ENCODE peak calls at places on chromosomes 7 and 10, in six cellular contexts. One of them, this sample, is unnamed.

GRCh38 chr7:77771901-77772300 is 26.3 kb downstream of the TMEM60 start:
- ATAC-seq in GM12878: no peak
- ATAC-seq in upper lobe of left lung: no peak
- ATAC-seq in K562: no peak
- ATAC-seq in HCT116: no peak
- ATAC-seq in HepG2: no peak
- ATAC-seq in this sample: no peak

GRCh38 chr7:105131033-105131656 is 117.1 kb downstream of the KMT2E start:
- ATAC-seq in HepG2: no peak
- ATAC-seq in upper lobe of left lung: no peak
- ATAC-seq in GM12878: peak
- ATAC-seq in HCT116: no peak
- ATAC-seq in K562: peak
- ATAC-seq in this sample: no peak

GRCh38 chr10:944034-944831 is 12.7 kb upstream of the LARP4B start:
- ATAC-seq in HCT116: no peak
- ATAC-seq in K562: no peak
- ATAC-seq in upper lobe of left lung: peak
- ATAC-seq in GM12878: peak
- ATAC-seq in HepG2: peak
- ATAC-seq in this sample: peak

GRCh38 chr7:149261829-149262617 is at the start of gene ZNF783:
- ATAC-seq in HCT116: peak
- ATAC-seq in HepG2: peak
- ATAC-seq in GM12878: peak
- ATAC-seq in upper lobe of left lung: peak
- ATAC-seq in K562: peak
- ATAC-seq in this sample: peak

GRCh38 chr7:8261711-8262695 is at the start of gene ICA1:
- ATAC-seq in K562: peak
- ATAC-seq in HCT116: peak
- ATAC-seq in upper lobe of left lung: peak
- ATAC-seq in HepG2: peak
- ATAC-seq in GM12878: peak
- ATAC-seq in this sample: peak

GRCh38 chr7:2878306-2878705 is 34.2 kb upstream of the GNA12 start:
- ATAC-seq in HCT116: no peak
- ATAC-seq in K562: no peak
- ATAC-seq in upper lobe of left lung: no peak
- ATAC-seq in GM12878: no peak
- ATAC-seq in HepG2: no peak
- ATAC-seq in this sample: no peak

GRCh38 chr10:6068422-6068821 is 6.3 kb upstream of the IL2RA start:
- ATAC-seq in HCT116: no peak
- ATAC-seq in K562: peak
- ATAC-seq in GM12878: peak
- ATAC-seq in HepG2: no peak
- ATAC-seq in upper lobe of left lung: peak
- ATAC-seq in this sample: no peak

GRCh38 chr10:95211606-95212279 is 17.7 kb downstream of the ACSM6 start:
- ATAC-seq in K562: no peak
- ATAC-seq in HepG2: no peak
- ATAC-seq in HCT116: peak
- ATAC-seq in upper lobe of left lung: no peak
- ATAC-seq in GM12878: no peak
- ATAC-seq in this sample: no peak

GRCh38 chr10:114437456-114438292 is 33.4 kb upstream of the AFAP1L2 start:
- ATAC-seq in HCT116: peak
- ATAC-seq in K562: peak
- ATAC-seq in upper lobe of left lung: no peak
- ATAC-seq in GM12878: peak
- ATAC-seq in HepG2: peak
- ATAC-seq in this sample: no peak

GRCh38 chr7:23956769-23957556 is 246.9 kb downstream of the STK31 start:
- ATAC-seq in HCT116: no peak
- ATAC-seq in GM12878: no peak
- ATAC-seq in upper lobe of left lung: no peak
- ATAC-seq in K562: peak
- ATAC-seq in HepG2: peak
- ATAC-seq in this sample: no peak

GRCh38 chr10:18271481-18271880 is 131.3 kb downstream of the CACNB2 start:
- ATAC-seq in K562: no peak
- ATAC-seq in HepG2: no peak
- ATAC-seq in upper lobe of left lung: no peak
- ATAC-seq in GM12878: no peak
- ATAC-seq in HCT116: no peak
- ATAC-seq in this sample: no peak

GRCh38 chr10:8054498-8055407 is at the start of gene GATA3:
- ATAC-seq in HepG2: no peak
- ATAC-seq in upper lobe of left lung: peak
- ATAC-seq in K562: no peak
- ATAC-seq in GM12878: peak
- ATAC-seq in HCT116: no peak
- ATAC-seq in this sample: no peak

GRCh38 chr10:451021-451471 is 238.4 kb downstream of the DIP2C start:
- ATAC-seq in HCT116: no peak
- ATAC-seq in K562: no peak
- ATAC-seq in HepG2: no peak
- ATAC-seq in GM12878: peak
- ATAC-seq in upper lobe of left lung: peak
- ATAC-seq in this sample: no peak

GRCh38 chr10:119688033-119688508 is 36.9 kb downstream of the BAG3 start:
- ATAC-seq in HepG2: peak
- ATAC-seq in GM12878: peak
- ATAC-seq in K562: no peak
- ATAC-seq in HCT116: no peak
- ATAC-seq in upper lobe of left lung: no peak
- ATAC-seq in this sample: no peak

GRCh38 chr10:116771101-116771705 is 28.8 kb upstream of the HSPA12A start:
- ATAC-seq in HepG2: peak
- ATAC-seq in K562: no peak
- ATAC-seq in upper lobe of left lung: peak
- ATAC-seq in HCT116: no peak
- ATAC-seq in GM12878: no peak
- ATAC-seq in this sample: peak

GRCh38 chr10:119737827-119738226 is 12.0 kb downstream of the INPP5F start:
- ATAC-seq in HCT116: peak
- ATAC-seq in GM12878: peak
- ATAC-seq in K562: peak
- ATAC-seq in HepG2: no peak
- ATAC-seq in upper lobe of left lung: peak
- ATAC-seq in this sample: peak

GRCh38 chr7:157737151-157738063 is 400.6 kb downstream of the DNAJB6 start:
- ATAC-seq in upper lobe of left lung: no peak
- ATAC-seq in GM12878: no peak
- ATAC-seq in K562: no peak
- ATAC-seq in HepG2: no peak
- ATAC-seq in HCT116: no peak
- ATAC-seq in this sample: peak

GRCh38 chr7:45068236-45069023 is 20.3 kb downstream of the NACAD start:
- ATAC-seq in upper lobe of left lung: no peak
- ATAC-seq in HepG2: no peak
- ATAC-seq in HCT116: peak
- ATAC-seq in K562: no peak
- ATAC-seq in GM12878: no peak
- ATAC-seq in this sample: no peak

GRCh38 chr10:29946953-29947700 is 112.3 kb downstream of the JCAD start:
- ATAC-seq in upper lobe of left lung: peak
- ATAC-seq in HCT116: no peak
- ATAC-seq in HepG2: no peak
- ATAC-seq in K562: no peak
- ATAC-seq in GM12878: no peak
- ATAC-seq in this sample: peak

GRCh38 chr10:64033710-64034109 is 512.5 kb downstream of the REEP3 start:
- ATAC-seq in upper lobe of left lung: peak
- ATAC-seq in HCT116: no peak
- ATAC-seq in GM12878: no peak
- ATAC-seq in K562: no peak
- ATAC-seq in HepG2: no peak
- ATAC-seq in this sample: no peak

DNA sequence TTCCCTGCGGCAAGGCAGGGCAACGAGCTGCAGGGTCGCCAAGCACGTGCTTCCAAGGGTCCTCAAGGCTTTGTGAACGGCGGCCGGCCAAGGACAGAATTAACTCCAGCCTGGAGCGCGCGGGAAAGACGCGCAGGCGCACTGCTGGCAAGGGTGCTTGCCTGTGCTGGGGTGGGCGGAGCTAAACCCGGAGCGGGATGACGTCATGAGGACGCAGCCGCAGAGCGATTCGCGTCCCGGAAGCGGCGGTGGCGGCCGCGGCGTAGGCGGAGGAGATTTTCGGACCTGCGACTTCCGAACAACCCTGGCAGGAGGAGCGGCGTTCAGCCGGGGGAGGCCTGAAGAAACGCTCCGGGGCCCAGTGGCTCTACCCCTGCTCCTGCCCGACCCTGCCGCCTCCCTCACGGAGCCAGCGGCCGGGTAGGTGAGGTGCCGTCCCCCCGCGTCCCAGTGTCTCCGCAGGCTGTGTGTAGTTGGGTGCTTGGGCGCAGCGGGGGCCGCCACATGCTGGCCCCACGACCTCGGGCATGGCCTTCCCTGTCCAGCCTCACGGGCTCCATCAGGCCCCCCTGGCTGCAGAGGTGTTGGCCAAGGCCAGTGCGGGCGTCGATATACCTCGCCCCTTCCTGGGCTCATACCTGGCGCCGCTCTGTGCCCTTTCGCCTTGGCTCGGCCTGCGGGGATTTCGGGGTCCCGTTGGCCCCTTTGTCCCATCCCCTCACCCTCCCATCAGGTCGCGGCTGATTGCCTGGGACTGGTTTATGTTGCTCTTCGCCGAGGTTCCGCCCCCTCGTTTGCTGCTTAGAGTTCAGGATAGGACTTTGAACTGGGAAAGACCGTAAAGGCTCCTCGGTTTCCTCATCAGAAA is at the start of gene ZFYVE27:
- ATAC-seq in GM12878: peak
- ATAC-seq in K562: peak
- ATAC-seq in HCT116: peak
- ATAC-seq in HepG2: peak
- ATAC-seq in upper lobe of left lung: peak
- ATAC-seq in this sample: peak
- TF ChIP-seq POLR2A in GM12878: peak
- TF ChIP-seq POLR2A in K562: peak
- TF ChIP-seq POLR2A in HCT116: peak
- TF ChIP-seq POLR2A in HepG2: peak
- TF ChIP-seq POLR2A in upper lobe of left lung: peak
- TF ChIP-seq POLR2A in this sample: peak

DNA sequence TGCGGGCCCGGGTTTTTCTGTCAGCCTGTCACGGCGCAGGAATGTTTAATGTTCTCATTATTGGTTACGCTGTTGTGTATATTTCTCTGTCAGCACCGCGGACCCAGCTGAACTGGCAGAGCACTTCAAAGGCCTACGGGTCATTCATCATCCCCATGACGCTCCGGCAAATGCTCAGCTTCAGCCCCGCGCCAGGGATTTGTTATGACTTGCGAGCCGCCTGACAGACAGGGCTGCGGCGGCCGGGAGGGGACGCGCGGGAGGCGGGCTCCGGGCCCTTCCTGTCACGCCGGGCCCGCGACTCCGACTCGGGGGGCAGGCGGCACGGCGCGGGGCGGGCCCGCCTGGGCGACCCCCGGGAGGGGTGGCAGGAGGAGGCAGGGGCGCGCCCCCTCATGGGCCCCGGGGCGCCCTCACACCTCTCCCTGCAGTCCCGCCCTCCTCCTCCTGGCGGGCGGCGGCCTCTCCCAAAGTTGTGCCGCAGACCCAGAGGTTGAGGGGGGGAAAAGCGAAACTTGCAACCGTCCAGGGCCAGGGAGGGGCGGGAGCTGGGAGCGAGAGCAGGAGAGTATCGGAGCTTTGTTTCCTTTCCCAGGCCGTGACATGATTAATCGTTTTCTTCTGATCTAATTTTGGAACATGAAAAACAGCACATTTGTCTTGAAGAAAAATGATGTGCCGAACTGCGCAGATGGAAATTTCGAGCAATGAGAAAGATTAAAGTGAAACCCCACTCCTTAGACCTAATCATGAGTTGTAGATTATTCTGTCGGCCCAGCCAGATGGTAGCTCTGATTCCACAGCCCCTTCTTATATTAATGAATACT is 59.3 kb upstream of the COMTD1 start:
- ATAC-seq in HCT116: peak
- ATAC-seq in K562: peak
- ATAC-seq in GM12878: peak
- ATAC-seq in upper lobe of left lung: peak
- ATAC-seq in HepG2: peak
- ATAC-seq in this sample: peak
- TF ChIP-seq POLR2AphosphoS5 in HCT116: peak
- TF ChIP-seq POLR2AphosphoS5 in K562: no peak
- TF ChIP-seq POLR2AphosphoS5 in GM12878: no peak
- TF ChIP-seq POLR2AphosphoS5 in upper lobe of left lung: peak
- TF ChIP-seq POLR2AphosphoS5 in HepG2: no peak
- TF ChIP-seq POLR2AphosphoS5 in this sample: peak

DNA sequence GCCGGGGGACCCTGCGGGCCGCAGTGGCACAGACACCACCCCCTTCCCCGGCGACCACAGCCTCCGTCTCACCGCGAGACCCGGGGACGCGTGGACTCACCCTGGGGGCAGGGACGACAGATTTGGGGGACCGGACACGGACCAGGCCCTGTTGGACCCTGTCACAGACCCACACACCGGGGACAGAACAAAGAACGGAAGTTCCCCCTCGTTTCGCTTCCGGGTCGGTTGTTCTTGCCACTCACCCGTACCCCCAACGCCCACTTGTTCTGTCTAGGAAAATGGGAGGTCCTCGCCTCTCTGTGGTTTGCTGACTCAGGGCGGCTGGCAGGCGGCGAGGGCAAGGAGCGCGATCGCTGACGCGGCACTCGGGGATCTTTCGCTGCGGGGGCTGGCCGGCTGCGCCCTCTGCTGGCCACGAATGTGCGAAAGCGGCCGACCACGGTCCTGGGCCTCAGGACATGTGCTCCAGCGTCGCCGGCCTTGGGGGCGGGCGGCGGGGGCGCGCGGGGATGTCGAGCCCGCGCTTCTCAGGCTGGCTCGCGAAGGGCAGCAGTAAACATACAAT is at the start of gene ZNF3:
- ATAC-seq in HepG2: peak
- ATAC-seq in HCT116: peak
- ATAC-seq in upper lobe of left lung: peak
- ATAC-seq in K562: peak
- ATAC-seq in GM12878: peak
- ATAC-seq in this sample: peak
- TF ChIP-seq POLR2A in HepG2: peak
- TF ChIP-seq POLR2A in HCT116: peak
- TF ChIP-seq POLR2A in upper lobe of left lung: peak
- TF ChIP-seq POLR2A in K562: peak
- TF ChIP-seq POLR2A in GM12878: peak
- TF ChIP-seq POLR2A in this sample: peak

DNA sequence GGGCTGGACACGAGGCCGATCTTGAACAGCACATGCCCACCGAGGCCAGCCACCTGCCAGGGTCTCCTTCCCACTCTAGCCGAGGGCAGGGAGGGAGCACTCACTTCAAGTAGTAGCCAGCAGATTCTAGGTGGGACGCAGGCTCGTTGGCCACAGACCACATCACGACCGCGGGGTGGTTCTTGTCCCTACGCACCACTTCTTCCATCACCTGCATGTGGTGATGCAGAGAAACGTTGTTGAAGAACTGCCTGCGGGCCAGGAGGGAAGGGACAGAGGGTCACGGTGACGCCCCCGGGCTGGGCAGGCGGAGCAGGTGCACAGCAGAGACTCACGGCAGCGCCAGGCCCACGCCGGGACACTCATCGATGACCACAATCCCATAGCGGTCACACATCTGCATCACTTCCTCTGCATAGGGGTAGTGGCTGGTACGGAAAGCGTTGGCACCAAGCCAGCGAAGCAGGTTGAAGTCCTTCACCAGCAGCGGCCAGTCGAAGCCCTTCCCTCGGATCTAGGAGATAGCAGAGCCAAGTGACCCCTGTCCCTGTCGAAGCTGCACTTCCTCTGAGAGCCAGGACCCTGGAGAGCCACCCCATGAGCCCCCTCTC is 7.7 kb downstream of the GUSB start:
- ATAC-seq in HepG2: no peak
- ATAC-seq in HCT116: no peak
- ATAC-seq in GM12878: no peak
- ATAC-seq in K562: no peak
- ATAC-seq in upper lobe of left lung: no peak
- ATAC-seq in this sample: peak
- TF ChIP-seq POLR2AphosphoS5 in HepG2: no peak
- TF ChIP-seq POLR2AphosphoS5 in HCT116: no peak
- TF ChIP-seq POLR2AphosphoS5 in GM12878: no peak
- TF ChIP-seq POLR2AphosphoS5 in K562: no peak
- TF ChIP-seq POLR2AphosphoS5 in upper lobe of left lung: no peak
- TF ChIP-seq POLR2AphosphoS5 in this sample: no peak